ENCODE peak calls at places on chromosome 1, in six cellular contexts. O is foreskin fibroblast; E is stimulated activated CD4-positive, alpha-beta T cell treated with anti-CD3 and anti-CD28 coated beads, Interleukin-1b, Interleukin-23, amount 100 ng/mL, for 24 hours; W is amygdala; Z is fibroblast of the conjunctiva; Y is activated gamma-delta T cell treated with Interleukin-2 at 50 U/mL for 16 hours. R is an unnamed sample.

GRCh38 chr1:154353460-154353904 is 28.2 kb downstream of the ATP8B2 start:
- DNase-seq in O (peak; percentile 77), E (no peak), W (no peak), Z (peak; percentile 46), Y (no peak), R (no peak)

GRCh38 chr1:227785094-227785811 is 30.2 kb upstream of the PRSS38 start:
- DNase-seq in O (no peak), E (no peak), W (no peak), Z (no peak), Y (no peak), R (no peak)

GRCh38 chr1:55146781-55147180 is 68.4 kb downstream of the USP24 start:
- DNase-seq in O (no peak), E (no peak), W (no peak), Z (no peak), Y (no peak), R (no peak)

GRCh38 chr1:43636006-43636641 is 13.8 kb upstream of the KDM4A start:
- DNase-seq in O (no peak), E (no peak), W (no peak), Z (no peak), Y (no peak), R (no peak)

GRCh38 chr1:43688594-43689000 is 18.7 kb upstream of the ST3GAL3 start:
- DNase-seq in O (peak; percentile 95), E (no peak), W (no peak), Z (no peak), Y (no peak), R (no peak)

GRCh38 chr1:180617769-180618168 is 14.1 kb upstream of the XPR1 start:
- DNase-seq in O (no peak), E (no peak), W (no peak), Z (no peak), Y (no peak), R (no peak)

GRCh38 chr1:118914379-118915161 is 73.6 kb downstream of the TBX15 start:
- DNase-seq in O (no peak), E (no peak), W (no peak), Z (no peak), Y (no peak), R (peak; percentile 71)

GRCh38 chr1:51863384-51863783 is 15.1 kb downstream of the NRDC start:
- DNase-seq in O (no peak), E (no peak), W (no peak), Z (no peak), Y (no peak), R (no peak)

GRCh38 chr1:224622831-224623230 is 6.7 kb downstream of the CNIH3 start:
- DNase-seq in O (no peak), E (no peak), W (no peak), Z (no peak), Y (no peak), R (no peak)

GRCh38 chr1:178275553-178275952 is 181.6 kb downstream of the RASAL2 start:
- DNase-seq in O (peak; percentile 33), E (no peak), W (no peak), Z (no peak), Y (no peak), R (no peak)

GRCh38 chr1:166197141-166197540 is 30.3 kb upstream of the FAM78B start:
- DNase-seq in O (no peak), E (no peak), W (no peak), Z (no peak), Y (no peak), R (no peak)

GRCh38 chr1:205563927-205564441 is 59.5 kb downstream of the CDK18 start:
- DNase-seq in O (no peak), E (no peak), W (no peak), Z (no peak), Y (no peak), R (peak; percentile 16)

GRCh38 chr1:110094931-110095654 is 17.1 kb upstream of the UBL4B start:
- DNase-seq in O (no peak), E (no peak), W (no peak), Z (no peak), Y (no peak), R (no peak)

GRCh38 chr1:235090406-235091069 is 38.1 kb downstream of the TOMM20 start:
- DNase-seq in O (no peak), E (no peak), W (no peak), Z (no peak), Y (no peak), R (no peak)

GRCh38 chr1:23394176-23394575 is 24.5 kb upstream of the ZNF436 start:
- DNase-seq in O (peak; percentile 90), E (no peak), W (no peak), Z (peak; percentile 24), Y (no peak), R (no peak)

GRCh38 chr1:172425339-172425738 is 4.9 kb downstream of the C1orf105 start:
- DNase-seq in O (no peak), E (no peak), W (no peak), Z (no peak), Y (no peak), R (no peak)

GRCh38 chr1:14514760-14515159 is 83.7 kb upstream of the KAZN start:
- DNase-seq in O (no peak), E (no peak), W (no peak), Z (no peak), Y (no peak), R (no peak)

GRCh38 chr1:224780736-224781135 is 148.7 kb upstream of the DNAH14 start:
- DNase-seq in O (no peak), E (no peak), W (no peak), Z (no peak), Y (no peak), R (no peak)

GRCh38 chr1:16888806-16889178 is 7.0 kb upstream of the RNU1-2 start:
- DNase-seq in O (peak; percentile 12), E (no peak), W (no peak), Z (no peak), Y (no peak), R (no peak)

GRCh38 chr1:121417289-121417955 is 232.6 kb downstream of the SRGAP2C start:
- DNase-seq in O (no peak), E (no peak), W (no peak), Z (no peak), Y (no peak), R (no peak)

GRCh38 chr1:161187311-161187710 is 10.0 kb upstream of the B4GALT3 start:
- DNase-seq in O (no peak), E (no peak), W (no peak), Z (no peak), Y (no peak), R (peak; percentile 26)

GRCh38 chr1:207256869-207257268 is 64.6 kb upstream of the CD55 start:
- DNase-seq in O (no peak), E (no peak), W (no peak), Z (no peak), Y (no peak), R (no peak)

GRCh38 chr1:15799004-15799867 is 8.2 kb downstream of the UQCRHL start:
- DNase-seq in O (peak; percentile 99), E (no peak), W (peak; percentile 54), Z (peak; percentile 97), Y (no peak), R (peak; percentile 70)

GRCh38 chr1:156149374-156150106 is 3.8 kb upstream of the SEMA4A start:
- DNase-seq in O (no peak), E (no peak), W (peak; percentile 26), Z (no peak), Y (no peak), R (no peak)